ENCODE peak calls at places on chromosome 21, in nine cellular contexts. One of them, this sample, is unnamed.
A peak's percentile ranks its signal among the peaks of the same experiment; 100 is the strongest.

GRCh38 chr21:36428789-36429671 is 43.8 kb downstream of the CHAF1B start:
- DNase-seq in WTC11: no peak
- DNase-seq in nephron progenitor cell: peak; percentile 41
- DNase-seq in endothelial cell: no peak
- DNase-seq in PC-3: peak; percentile 19
- DNase-seq in endodermal cell: no peak
- DNase-seq in HFFc6: no peak
- DNase-seq in cardiac muscle cell: no peak
- DNase-seq in psoas muscle: no peak
- DNase-seq in this sample: no peak

GRCh38 chr21:39518055-39518844 is 66.5 kb downstream of the SH3BGR start:
- DNase-seq in WTC11: peak; percentile 78
- DNase-seq in nephron progenitor cell: peak; percentile 68
- DNase-seq in endothelial cell: peak; percentile 64
- DNase-seq in PC-3: peak; percentile 82
- DNase-seq in endodermal cell: peak; percentile 90
- DNase-seq in HFFc6: peak; percentile 15
- DNase-seq in cardiac muscle cell: peak; percentile 57
- DNase-seq in psoas muscle: peak; percentile 39
- DNase-seq in this sample: peak; percentile 61

GRCh38 chr21:39776589-39776988 is 31.6 kb downstream of the IGSF5 start:
- DNase-seq in WTC11: no peak
- DNase-seq in nephron progenitor cell: no peak
- DNase-seq in endothelial cell: no peak
- DNase-seq in PC-3: no peak
- DNase-seq in endodermal cell: no peak
- DNase-seq in HFFc6: no peak
- DNase-seq in cardiac muscle cell: peak; percentile 43
- DNase-seq in psoas muscle: no peak
- DNase-seq in this sample: no peak

GRCh38 chr21:42737969-42738590 is 84.7 kb downstream of the PDE9A start:
- DNase-seq in WTC11: no peak
- DNase-seq in nephron progenitor cell: no peak
- DNase-seq in endothelial cell: no peak
- DNase-seq in PC-3: no peak
- DNase-seq in endodermal cell: peak; percentile 33
- DNase-seq in HFFc6: no peak
- DNase-seq in cardiac muscle cell: peak; percentile 30
- DNase-seq in psoas muscle: peak; percentile 29
- DNase-seq in this sample: no peak

GRCh38 chr21:42306366-42307035 is 8.7 kb downstream of the TFF3 start:
- DNase-seq in WTC11: no peak
- DNase-seq in nephron progenitor cell: no peak
- DNase-seq in endothelial cell: no peak
- DNase-seq in PC-3: no peak
- DNase-seq in endodermal cell: peak; percentile 33
- DNase-seq in HFFc6: no peak
- DNase-seq in cardiac muscle cell: no peak
- DNase-seq in psoas muscle: no peak
- DNase-seq in this sample: no peak

GRCh38 chr21:46116846-46117585 is 19.1 kb downstream of the COL6A2 start:
- DNase-seq in WTC11: peak; percentile 5
- DNase-seq in nephron progenitor cell: peak; percentile 1
- DNase-seq in endothelial cell: peak; percentile 2
- DNase-seq in PC-3: peak; percentile 39
- DNase-seq in endodermal cell: peak; percentile 30
- DNase-seq in HFFc6: peak; percentile 53
- DNase-seq in cardiac muscle cell: no peak
- DNase-seq in psoas muscle: no peak
- DNase-seq in this sample: peak; percentile 55

GRCh38 chr21:42319368-42319767 is 4.2 kb upstream of the TFF3 start:
- DNase-seq in WTC11: no peak
- DNase-seq in nephron progenitor cell: no peak
- DNase-seq in endothelial cell: no peak
- DNase-seq in PC-3: no peak
- DNase-seq in endodermal cell: no peak
- DNase-seq in HFFc6: no peak
- DNase-seq in cardiac muscle cell: no peak
- DNase-seq in psoas muscle: no peak
- DNase-seq in this sample: no peak

GRCh38 chr21:14875704-14876364 is 189.0 kb downstream of the NRIP1 start:
- DNase-seq in WTC11: no peak
- DNase-seq in nephron progenitor cell: peak; percentile 46
- DNase-seq in endothelial cell: no peak
- DNase-seq in PC-3: no peak
- DNase-seq in endodermal cell: no peak
- DNase-seq in HFFc6: no peak
- DNase-seq in cardiac muscle cell: no peak
- DNase-seq in psoas muscle: no peak
- DNase-seq in this sample: no peak

GRCh38 chr21:28790335-28790734 is 202.3 kb downstream of the LTN1 start:
- DNase-seq in WTC11: no peak
- DNase-seq in nephron progenitor cell: no peak
- DNase-seq in endothelial cell: no peak
- DNase-seq in PC-3: no peak
- DNase-seq in endodermal cell: no peak
- DNase-seq in HFFc6: no peak
- DNase-seq in cardiac muscle cell: no peak
- DNase-seq in psoas muscle: no peak
- DNase-seq in this sample: no peak

GRCh38 chr21:17930102-17930501 is 110.9 kb upstream of the C21orf91 start:
- DNase-seq in WTC11: no peak
- DNase-seq in nephron progenitor cell: no peak
- DNase-seq in endothelial cell: no peak
- DNase-seq in PC-3: no peak
- DNase-seq in endodermal cell: no peak
- DNase-seq in HFFc6: no peak
- DNase-seq in cardiac muscle cell: no peak
- DNase-seq in psoas muscle: no peak
- DNase-seq in this sample: no peak

GRCh38 chr21:17925000-17925610 is 105.9 kb upstream of the C21orf91 start:
- DNase-seq in WTC11: peak; percentile 53
- DNase-seq in nephron progenitor cell: peak; percentile 56
- DNase-seq in endothelial cell: peak; percentile 61
- DNase-seq in PC-3: peak; percentile 83
- DNase-seq in endodermal cell: peak; percentile 83
- DNase-seq in HFFc6: peak; percentile 59
- DNase-seq in cardiac muscle cell: peak; percentile 69
- DNase-seq in psoas muscle: no peak
- DNase-seq in this sample: peak; percentile 84

GRCh38 chr21:17925900-17926299 is 106.7 kb upstream of the C21orf91 start:
- DNase-seq in WTC11: no peak
- DNase-seq in nephron progenitor cell: peak; percentile 12
- DNase-seq in endothelial cell: peak; percentile 19
- DNase-seq in PC-3: peak; percentile 50
- DNase-seq in endodermal cell: no peak
- DNase-seq in HFFc6: peak; percentile 7
- DNase-seq in cardiac muscle cell: peak; percentile 32
- DNase-seq in psoas muscle: no peak
- DNase-seq in this sample: peak; percentile 56

GRCh38 chr21:17929514-17929913 is 110.4 kb upstream of the C21orf91 start:
- DNase-seq in WTC11: no peak
- DNase-seq in nephron progenitor cell: no peak
- DNase-seq in endothelial cell: no peak
- DNase-seq in PC-3: no peak
- DNase-seq in endodermal cell: no peak
- DNase-seq in HFFc6: no peak
- DNase-seq in cardiac muscle cell: no peak
- DNase-seq in psoas muscle: no peak
- DNase-seq in this sample: no peak

GRCh38 chr21:17931080-17931479 is 111.9 kb upstream of the C21orf91 start:
- DNase-seq in WTC11: no peak
- DNase-seq in nephron progenitor cell: no peak
- DNase-seq in endothelial cell: no peak
- DNase-seq in PC-3: peak; percentile 7
- DNase-seq in endodermal cell: peak; percentile 66
- DNase-seq in HFFc6: no peak
- DNase-seq in cardiac muscle cell: no peak
- DNase-seq in psoas muscle: no peak
- DNase-seq in this sample: no peak
- TF ChIP-seq CTCF in WTC11: peak; percentile 45
- TF ChIP-seq CTCF in nephron progenitor cell: peak; percentile 16
- TF ChIP-seq CTCF in endothelial cell: peak; percentile 60
- TF ChIP-seq CTCF in PC-3: peak; percentile 58
- TF ChIP-seq CTCF in endodermal cell: peak; percentile 62
- TF ChIP-seq CTCF in HFFc6: peak; percentile 51
- TF ChIP-seq CTCF in cardiac muscle cell: peak; percentile 19
- TF ChIP-seq CTCF in psoas muscle: no peak
- TF ChIP-seq CTCF in this sample: peak; percentile 9

GRCh38 chr21:17114019-17114418 is 398.8 kb upstream of the CXADR start:
- DNase-seq in WTC11: no peak
- DNase-seq in nephron progenitor cell: no peak
- DNase-seq in endothelial cell: no peak
- DNase-seq in PC-3: no peak
- DNase-seq in endodermal cell: no peak
- DNase-seq in HFFc6: no peak
- DNase-seq in cardiac muscle cell: no peak
- DNase-seq in psoas muscle: no peak
- DNase-seq in this sample: no peak

GRCh38 chr21:17119466-17120297 is 393.2 kb upstream of the CXADR start:
- DNase-seq in WTC11: no peak
- DNase-seq in nephron progenitor cell: no peak
- DNase-seq in endothelial cell: no peak
- DNase-seq in PC-3: no peak
- DNase-seq in endodermal cell: no peak
- DNase-seq in HFFc6: no peak
- DNase-seq in cardiac muscle cell: no peak
- DNase-seq in psoas muscle: no peak
- DNase-seq in this sample: no peak

DNA sequence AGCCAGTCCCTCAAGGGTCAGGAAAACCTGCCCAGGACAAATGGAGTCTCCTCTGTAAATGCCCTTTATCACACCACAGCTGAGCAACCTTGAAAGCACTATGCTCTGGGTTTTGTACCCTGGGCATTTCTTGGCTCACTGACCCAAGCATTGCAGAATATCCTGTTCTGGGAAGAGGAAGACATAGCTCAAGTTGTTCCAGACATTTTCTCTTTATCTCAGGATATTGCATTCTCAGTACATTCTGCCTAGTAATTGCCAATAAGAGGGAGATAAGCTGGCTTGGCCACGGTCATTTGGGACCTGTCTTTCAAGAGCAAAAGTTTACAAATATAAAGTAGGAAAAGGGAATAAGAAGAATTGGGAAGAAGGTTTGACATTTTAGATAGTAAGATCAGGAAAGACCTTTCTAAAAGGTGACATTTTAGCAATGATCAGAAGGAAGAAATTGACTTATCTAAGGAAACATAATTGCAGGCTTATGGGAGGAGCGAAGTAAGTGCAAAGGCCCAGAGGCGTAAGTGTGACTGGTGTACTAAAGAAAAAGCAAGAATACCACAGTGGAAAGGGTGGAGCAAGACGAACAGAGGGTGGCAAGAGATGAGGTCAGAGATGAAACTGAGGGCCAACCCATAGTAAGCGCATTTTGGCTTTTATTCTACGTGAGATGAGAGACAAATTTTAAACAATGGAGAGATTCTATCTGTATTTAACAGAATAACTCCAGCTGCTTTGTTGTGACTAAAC is 394.0 kb upstream of the CXADR start:
- DNase-seq in WTC11: no peak
- DNase-seq in nephron progenitor cell: no peak
- DNase-seq in endothelial cell: no peak
- DNase-seq in PC-3: no peak
- DNase-seq in endodermal cell: no peak
- DNase-seq in HFFc6: no peak
- DNase-seq in cardiac muscle cell: peak; percentile 25
- DNase-seq in psoas muscle: no peak
- DNase-seq in this sample: no peak
- TF ChIP-seq CTCF in WTC11: no peak
- TF ChIP-seq CTCF in nephron progenitor cell: no peak
- TF ChIP-seq CTCF in endothelial cell: no peak
- TF ChIP-seq CTCF in PC-3: no peak
- TF ChIP-seq CTCF in endodermal cell: no peak
- TF ChIP-seq CTCF in HFFc6: no peak
- TF ChIP-seq CTCF in cardiac muscle cell: no peak
- TF ChIP-seq CTCF in psoas muscle: no peak
- TF ChIP-seq CTCF in this sample: no peak

DNA sequence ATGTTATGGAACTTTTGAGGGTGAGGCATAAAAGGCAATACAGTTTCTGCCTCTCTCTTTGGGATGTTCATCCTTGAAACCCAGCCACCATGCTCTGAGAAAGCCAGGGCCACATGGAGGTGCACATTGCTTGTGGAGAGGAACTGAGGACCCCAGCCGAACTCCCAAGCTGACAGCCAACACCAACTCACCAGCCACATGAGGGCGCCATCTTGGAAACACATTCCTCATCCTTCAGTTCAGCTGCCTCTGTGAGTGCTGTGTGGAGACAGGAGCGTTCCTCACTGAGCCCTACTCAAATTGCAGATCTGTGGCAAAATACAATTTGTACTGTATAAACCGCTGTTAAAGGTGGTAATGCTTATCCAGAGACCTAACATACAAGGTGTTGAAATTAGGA is 137.5 kb downstream of the GABPA start:
- DNase-seq in WTC11: peak; percentile 51
- DNase-seq in nephron progenitor cell: no peak
- DNase-seq in endothelial cell: no peak
- DNase-seq in PC-3: no peak
- DNase-seq in endodermal cell: peak; percentile 80
- DNase-seq in HFFc6: no peak
- DNase-seq in cardiac muscle cell: no peak
- DNase-seq in psoas muscle: no peak
- DNase-seq in this sample: no peak
- TF ChIP-seq CTCF in WTC11: peak; percentile 19
- TF ChIP-seq CTCF in nephron progenitor cell: no peak
- TF ChIP-seq CTCF in endothelial cell: no peak
- TF ChIP-seq CTCF in PC-3: peak; percentile 43
- TF ChIP-seq CTCF in endodermal cell: peak; percentile 40
- TF ChIP-seq CTCF in HFFc6: peak; percentile 33
- TF ChIP-seq CTCF in cardiac muscle cell: no peak
- TF ChIP-seq CTCF in psoas muscle: no peak
- TF ChIP-seq CTCF in this sample: peak; percentile 18

GRCh38 chr21:26847951-26848350 is 2.7 kb upstream of the ADAMTS1 start:
- DNase-seq in WTC11: no peak
- DNase-seq in nephron progenitor cell: no peak
- DNase-seq in endothelial cell: no peak
- DNase-seq in PC-3: no peak
- DNase-seq in endodermal cell: no peak
- DNase-seq in HFFc6: no peak
- DNase-seq in cardiac muscle cell: no peak
- DNase-seq in psoas muscle: no peak
- DNase-seq in this sample: no peak

GRCh38 chr21:26845750-26846035 is 484 bp upstream of the ADAMTS1 start:
- DNase-seq in WTC11: no peak
- DNase-seq in nephron progenitor cell: no peak
- DNase-seq in endothelial cell: no peak
- DNase-seq in PC-3: no peak
- DNase-seq in endodermal cell: no peak
- DNase-seq in HFFc6: no peak
- DNase-seq in cardiac muscle cell: no peak
- DNase-seq in psoas muscle: no peak
- DNase-seq in this sample: no peak

GRCh38 chr21:26844258-26845065 is 747 bp downstream of the ADAMTS1 start:
- DNase-seq in WTC11: peak; percentile 49
- DNase-seq in nephron progenitor cell: peak; percentile 67
- DNase-seq in endothelial cell: peak; percentile 59
- DNase-seq in PC-3: peak; percentile 33
- DNase-seq in endodermal cell: peak; percentile 72
- DNase-seq in HFFc6: peak; percentile 52
- DNase-seq in cardiac muscle cell: peak; percentile 61
- DNase-seq in psoas muscle: peak; percentile 69
- DNase-seq in this sample: peak; percentile 44

GRCh38 chr21:26845066-26845749 is at the start of gene ADAMTS1:
- DNase-seq in WTC11: peak; percentile 88
- DNase-seq in nephron progenitor cell: peak; percentile 93
- DNase-seq in endothelial cell: peak; percentile 88
- DNase-seq in PC-3: peak; percentile 76
- DNase-seq in endodermal cell: peak; percentile 98
- DNase-seq in HFFc6: peak; percentile 94
- DNase-seq in cardiac muscle cell: peak; percentile 96
- DNase-seq in psoas muscle: peak; percentile 91
- DNase-seq in this sample: peak; percentile 59

GRCh38 chr21:26846036-26846931 is 1.1 kb upstream of the ADAMTS1 start:
- DNase-seq in WTC11: peak; percentile 72
- DNase-seq in nephron progenitor cell: peak; percentile 75
- DNase-seq in endothelial cell: peak; percentile 80
- DNase-seq in PC-3: peak; percentile 69
- DNase-seq in endodermal cell: peak; percentile 90
- DNase-seq in HFFc6: peak; percentile 76
- DNase-seq in cardiac muscle cell: peak; percentile 93
- DNase-seq in psoas muscle: peak; percentile 88
- DNase-seq in this sample: peak; percentile 49
- TF ChIP-seq CTCF in WTC11: no peak
- TF ChIP-seq CTCF in nephron progenitor cell: no peak
- TF ChIP-seq CTCF in endothelial cell: peak; percentile 42
- TF ChIP-seq CTCF in PC-3: no peak
- TF ChIP-seq CTCF in endodermal cell: peak; percentile 32
- TF ChIP-seq CTCF in HFFc6: peak; percentile 35
- TF ChIP-seq CTCF in cardiac muscle cell: no peak
- TF ChIP-seq CTCF in psoas muscle: peak; percentile 21
- TF ChIP-seq CTCF in this sample: no peak